ENCODE peak calls at places on chromosomes 6 and 20, in nine cellular contexts. K, Z, Q, O, D, Y, C, J and E are unnamed samples.

GRCh38 chr6:82872092-82872635 is 193.5 kb downstream of the UBE3D start:
- DNase-seq in K (peak), Z (no peak), Q (no peak), O (no peak), D (no peak), Y (no peak), C (no peak), J (peak), E (no peak)

GRCh38 chr6:3553254-3553653 is 96.4 kb upstream of the SLC22A23 start:
- DNase-seq in K (no peak), Z (no peak), Q (no peak), O (no peak), D (no peak), Y (no peak), C (no peak), J (no peak), E (no peak)

GRCh38 chr20:5073154-5074049 is 46.4 kb downstream of the PCNA start:
- DNase-seq in K (peak), Z (peak), Q (peak), O (peak), D (no peak), Y (peak), C (no peak), J (peak), E (peak)

GRCh38 chr6:84908304-84908904 is 144.0 kb upstream of the TBX18 start:
- DNase-seq in K (no peak), Z (no peak), Q (no peak), O (no peak), D (no peak), Y (no peak), C (no peak), J (no peak), E (no peak)

GRCh38 chr20:550611-551010 is 7.0 kb upstream of the CSNK2A1 start:
- DNase-seq in K (no peak), Z (no peak), Q (no peak), O (no peak), D (no peak), Y (no peak), C (no peak), J (no peak), E (no peak)

GRCh38 chr6:17381429-17382147 is 11.8 kb upstream of the CAP2 start:
- DNase-seq in K (peak), Z (no peak), Q (no peak), O (peak), D (no peak), Y (no peak), C (no peak), J (no peak), E (no peak)

GRCh38 chr6:15837205-15837604 is 174.4 kb upstream of the DTNBP1 start:
- DNase-seq in K (no peak), Z (no peak), Q (no peak), O (no peak), D (no peak), Y (no peak), C (no peak), J (no peak), E (no peak)

GRCh38 chr6:129774697-129775447 is 64.9 kb upstream of the ARHGAP18 start:
- DNase-seq in K (peak), Z (peak), Q (peak), O (peak), D (no peak), Y (peak), C (peak), J (peak), E (peak)

GRCh38 chr20:44223721-44224120 is 13.2 kb upstream of the OSER1 start:
- DNase-seq in K (no peak), Z (no peak), Q (no peak), O (no peak), D (no peak), Y (no peak), C (no peak), J (peak), E (no peak)

GRCh38 chr20:22863881-22864280 is 171.2 kb upstream of the SSTR4 start:
- DNase-seq in K (no peak), Z (no peak), Q (no peak), O (no peak), D (no peak), Y (no peak), C (peak), J (no peak), E (no peak)

GRCh38 chr20:36851490-36851889 is 24.4 kb upstream of the TLDC2 start:
- DNase-seq in K (no peak), Z (no peak), Q (no peak), O (peak), D (no peak), Y (no peak), C (no peak), J (no peak), E (no peak)

GRCh38 chr6:167644404-167645132 is 182.1 kb upstream of the AFDN start:
- DNase-seq in K (no peak), Z (no peak), Q (no peak), O (no peak), D (no peak), Y (no peak), C (no peak), J (no peak), E (no peak)

GRCh38 chr6:34771727-34772126 is 14.4 kb downstream of the SNRPC start:
- DNase-seq in K (no peak), Z (no peak), Q (no peak), O (peak), D (no peak), Y (no peak), C (no peak), J (no peak), E (no peak)

GRCh38 chr20:41668057-41668749 is 50.0 kb upstream of the CHD6 start:
- DNase-seq in K (no peak), Z (no peak), Q (no peak), O (no peak), D (no peak), Y (no peak), C (no peak), J (no peak), E (no peak)

GRCh38 chr20:3911956-3912355 is 22.8 kb downstream of the PANK2 start:
- DNase-seq in K (no peak), Z (no peak), Q (no peak), O (no peak), D (no peak), Y (no peak), C (no peak), J (no peak), E (no peak)

GRCh38 chr6:53640361-53640760 is 25.2 kb downstream of the KLHL31 start:
- DNase-seq in K (peak), Z (no peak), Q (no peak), O (no peak), D (no peak), Y (no peak), C (no peak), J (no peak), E (no peak)

GRCh38 chr6:25541228-25541627 is 110.8 kb upstream of the SCGN start:
- DNase-seq in K (no peak), Z (no peak), Q (no peak), O (no peak), D (no peak), Y (no peak), C (no peak), J (no peak), E (no peak)

GRCh38 chr20:37408930-37409210 is 62.9 kb downstream of the SRC start:
- DNase-seq in K (no peak), Z (no peak), Q (no peak), O (no peak), D (no peak), Y (no peak), C (no peak), J (no peak), E (no peak)

GRCh38 chr6:138594749-138595148 is 95.5 kb upstream of the NHSL1 start:
- DNase-seq in K (no peak), Z (no peak), Q (no peak), O (no peak), D (no peak), Y (no peak), C (no peak), J (no peak), E (no peak)

GRCh38 chr6:2971420-2972218 is at the start of gene SERPINB6:
- DNase-seq in K (peak), Z (peak), Q (peak), O (peak), D (peak), Y (peak), C (peak), J (peak), E (peak)

GRCh38 chr6:51152594-51152993 is 333.9 kb downstream of the TFAP2B start:
- DNase-seq in K (no peak), Z (no peak), Q (no peak), O (no peak), D (no peak), Y (no peak), C (no peak), J (no peak), E (no peak)

GRCh38 chr6:44265003-44265842 is at the start of gene NFKBIE:
- DNase-seq in K (peak), Z (peak), Q (peak), O (peak), D (peak), Y (peak), C (peak), J (peak), E (peak)

GRCh38 chr6:42813074-42813645 is 31.3 kb downstream of the BICRAL start:
- DNase-seq in K (no peak), Z (no peak), Q (no peak), O (no peak), D (no peak), Y (no peak), C (no peak), J (no peak), E (no peak)

GRCh38 chr6:15336905-15337583 is 91.2 kb downstream of the JARID2 start:
- DNase-seq in K (no peak), Z (no peak), Q (no peak), O (no peak), D (no peak), Y (no peak), C (no peak), J (no peak), E (no peak)

GRCh38 chr6:116404706-116405105 is 34.0 kb downstream of the DSE start:
- DNase-seq in K (no peak), Z (no peak), Q (no peak), O (no peak), D (no peak), Y (no peak), C (no peak), J (no peak), E (no peak)

GRCh38 chr6:63677282-63677681 is 41.7 kb downstream of the PHF3 start:
- DNase-seq in K (peak), Z (no peak), Q (no peak), O (peak), D (no peak), Y (no peak), C (no peak), J (peak), E (no peak)

GRCh38 chr6:5398530-5398929 is 137.2 kb downstream of the FARS2 start:
- DNase-seq in K (peak), Z (no peak), Q (no peak), O (peak), D (no peak), Y (no peak), C (peak), J (peak), E (no peak)

GRCh38 chr20:8583209-8584106 is 451.4 kb downstream of the PLCB1 start:
- DNase-seq in K (no peak), Z (no peak), Q (no peak), O (no peak), D (no peak), Y (no peak), C (no peak), J (peak), E (no peak)

GRCh38 chr20:2967841-2968240 is 75.6 kb upstream of the GNRH2 start:
- DNase-seq in K (peak), Z (no peak), Q (no peak), O (no peak), D (no peak), Y (no peak), C (no peak), J (no peak), E (no peak)

GRCh38 chr6:133033263-133033662 is 207.9 kb upstream of the EYA4 start:
- DNase-seq in K (peak), Z (no peak), Q (no peak), O (no peak), D (no peak), Y (no peak), C (no peak), J (no peak), E (no peak)

GRCh38 chr6:155396605-155397004 is 59.0 kb downstream of the NOX3 start:
- DNase-seq in K (no peak), Z (no peak), Q (no peak), O (no peak), D (no peak), Y (no peak), C (no peak), J (no peak), E (no peak)

GRCh38 chr6:143529095-143529494 is 17.6 kb upstream of the FUCA2 start:
- DNase-seq in K (no peak), Z (no peak), Q (no peak), O (peak), D (no peak), Y (no peak), C (no peak), J (peak), E (no peak)

GRCh38 chr20:3854462-3854870 is 7.8 kb downstream of the MAVS start:
- DNase-seq in K (peak), Z (no peak), Q (no peak), O (peak), D (no peak), Y (no peak), C (no peak), J (no peak), E (no peak)

GRCh38 chr20:40591104-40591503 is 97.9 kb downstream of the MAFB start:
- DNase-seq in K (peak), Z (no peak), Q (no peak), O (no peak), D (no peak), Y (no peak), C (no peak), J (no peak), E (no peak)

GRCh38 chr6:24924956-24925355 is 10.8 kb downstream of the RIPOR2 start:
- DNase-seq in K (peak), Z (no peak), Q (no peak), O (no peak), D (no peak), Y (no peak), C (no peak), J (no peak), E (no peak)

GRCh38 chr6:33686225-33686742 is 25.2 kb downstream of the UQCC2 start:
- DNase-seq in K (no peak), Z (no peak), Q (no peak), O (no peak), D (no peak), Y (no peak), C (no peak), J (no peak), E (no peak)

GRCh38 chr6:168196385-168196860 is 117.4 kb upstream of the FRMD1 start:
- DNase-seq in K (peak), Z (peak), Q (no peak), O (no peak), D (no peak), Y (peak), C (no peak), J (no peak), E (no peak)

DNA sequence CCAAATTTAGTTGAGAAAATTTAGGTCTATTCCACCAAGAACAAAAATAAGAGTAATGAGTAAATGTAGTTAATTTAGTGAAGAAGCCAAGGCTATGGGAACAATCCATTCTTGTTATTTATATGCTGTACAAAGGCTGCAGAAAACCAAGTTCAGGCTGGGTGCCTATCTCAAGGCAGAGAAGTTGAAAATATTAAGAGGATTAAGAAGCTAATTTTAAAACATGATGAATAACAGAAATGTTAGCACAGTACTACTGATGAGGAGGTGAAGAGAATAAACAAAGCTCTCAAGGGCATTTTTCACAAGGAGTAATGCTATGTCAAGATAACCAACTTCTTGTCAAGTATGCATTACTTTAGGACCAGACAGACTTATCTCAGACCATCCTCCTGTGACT is 68.6 kb downstream of the RCAN2 start:
- DNase-seq in K (no peak), Z (no peak), Q (no peak), O (no peak), D (no peak), Y (no peak), C (no peak), J (no peak), E (no peak)
- TF ChIP-seq CTCF in K (no peak), Z (no peak), Q (no peak), O (no peak), D (no peak), Y (no peak), C (no peak), J (no peak), E (no peak)

GRCh38 chr6:119830494-119831295 is 481.1 kb upstream of the MAN1A1 start:
- DNase-seq in K (peak), Z (no peak), Q (no peak), O (no peak), D (no peak), Y (no peak), C (no peak), J (no peak), E (no peak)
- TF ChIP-seq CTCF in K (no peak), Z (no peak), Q (no peak), O (no peak), D (no peak), Y (no peak), C (no peak), J (no peak), E (no peak)

DNA sequence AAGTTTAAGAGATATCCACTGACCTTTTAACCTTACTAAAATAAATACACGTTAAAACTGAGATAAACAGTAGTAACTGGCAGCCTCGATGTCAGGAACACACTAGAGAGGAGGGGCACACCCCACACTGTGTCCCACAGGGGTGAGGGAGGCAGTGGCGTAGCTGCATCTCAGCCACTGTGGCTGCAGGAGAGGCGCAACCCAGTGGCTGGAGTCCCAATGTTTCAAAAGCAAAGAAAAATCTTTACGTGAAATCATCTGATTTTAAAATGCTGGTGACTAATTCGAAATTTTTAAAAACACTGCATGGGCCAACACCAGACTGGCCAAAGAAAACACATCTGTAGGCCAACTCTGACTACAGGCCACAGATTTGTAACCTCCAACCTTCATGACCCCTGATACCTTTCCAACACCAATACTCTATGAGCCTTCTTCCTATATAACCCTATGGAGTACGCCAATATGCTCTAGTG is 54.7 kb downstream of the TRAM2 start:
- DNase-seq in K (no peak), Z (peak), Q (peak), O (peak), D (no peak), Y (no peak), C (no peak), J (no peak), E (no peak)
- TF ChIP-seq CTCF in K (no peak), Z (no peak), Q (no peak), O (no peak), D (no peak), Y (no peak), C (no peak), J (no peak), E (no peak)

DNA sequence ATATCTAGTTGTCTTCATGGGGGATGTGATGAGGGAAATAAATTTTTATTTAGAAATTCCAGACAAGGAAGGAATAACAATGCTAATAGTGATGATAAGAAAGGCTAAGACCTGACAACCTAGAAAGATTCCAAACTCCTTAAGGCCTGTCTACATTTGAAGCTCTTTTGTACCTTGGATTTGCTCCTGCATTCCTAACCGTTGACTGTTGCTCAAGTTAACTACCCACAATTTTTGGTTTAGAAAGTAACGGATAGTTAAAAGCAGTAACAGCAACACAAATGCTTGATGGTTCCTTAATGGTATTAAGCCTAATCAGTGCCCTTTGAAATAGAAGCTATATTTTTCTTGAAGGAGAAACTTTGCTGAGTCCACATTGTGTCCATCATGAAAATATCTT is 52.9 kb downstream of the TRMT11 start:
- DNase-seq in K (peak), Z (no peak), Q (no peak), O (peak), D (no peak), Y (no peak), C (no peak), J (no peak), E (no peak)
- TF ChIP-seq CTCF in K (no peak), Z (no peak), Q (no peak), O (no peak), D (no peak), Y (no peak), C (no peak), J (no peak), E (no peak)

DNA sequence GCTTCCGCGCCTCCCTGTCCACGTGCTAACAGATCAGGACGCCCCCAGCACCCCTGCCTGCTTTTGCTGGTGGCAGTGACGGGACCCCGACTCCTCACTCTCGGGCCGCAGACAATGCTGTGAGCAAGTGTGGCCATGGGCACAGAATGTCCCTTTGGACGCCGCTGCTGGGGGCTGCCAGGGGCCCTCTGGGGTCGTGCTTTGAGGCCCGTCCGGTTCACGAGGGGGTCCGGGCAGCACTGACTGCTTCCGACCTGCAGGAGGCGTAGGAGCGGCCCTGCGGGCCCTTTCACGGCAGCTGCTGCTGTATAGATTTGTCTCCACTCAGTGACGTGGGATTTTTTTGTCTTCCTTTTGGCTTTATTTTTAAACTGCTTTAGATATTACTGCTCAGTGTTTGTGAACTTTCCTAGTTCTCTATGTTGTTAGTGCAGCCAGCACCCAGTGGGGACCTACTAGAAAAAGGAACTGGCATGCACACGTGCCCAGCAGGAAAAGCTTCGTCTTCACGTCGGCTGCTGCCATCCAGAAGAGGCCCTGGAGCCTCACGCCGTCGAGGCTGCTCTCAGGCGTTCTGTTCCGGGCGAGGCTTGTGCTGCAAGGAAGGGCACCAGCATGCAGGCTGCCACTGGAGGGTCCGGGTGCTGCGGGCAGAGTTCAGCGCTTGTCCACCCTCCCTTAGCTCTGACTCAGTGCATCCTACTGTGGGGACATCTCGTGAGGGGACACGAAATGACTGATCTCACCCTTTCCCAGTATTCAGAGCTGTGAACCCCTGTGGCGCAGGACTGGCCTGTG is 21.7 kb downstream of the UCKL1 start:
- DNase-seq in K (no peak), Z (peak), Q (no peak), O (no peak), D (no peak), Y (no peak), C (peak), J (no peak), E (no peak)
- TF ChIP-seq CTCF in K (peak), Z (no peak), Q (no peak), O (peak), D (no peak), Y (no peak), C (peak), J (no peak), E (no peak)